ENCODE peak calls at places on chromosomes 11 and 22, in four cellular contexts. U is HCT116, Q is HepG2, X is K562. B is an unnamed sample.
A peak's percentile ranks its signal among the peaks of the same experiment; 100 is the strongest.

GRCh38 chr11:2513441-2513840 is 68.6 kb downstream of the KCNQ1 start:
- DNase-seq in X (no peak), Q (no peak), U (no peak), B (no peak)

GRCh38 chr11:62427630-62428233 is 8.9 kb downstream of the SCGB1A1 start:
- DNase-seq in X (no peak), U (no peak), Q (no peak), B (no peak)

GRCh38 chr22:35591696-35592417 is 25.3 kb downstream of the MB start:
- DNase-seq in Q (no peak), X (no peak), U (no peak), B (no peak)

GRCh38 chr11:13875643-13876042 is 86.9 kb upstream of the SPON1 start:
- DNase-seq in U (no peak), X (no peak), Q (no peak), B (no peak)

GRCh38 chr11:72642815-72643511 is 31.3 kb downstream of the PDE2A start:
- DNase-seq in U (peak; percentile 32), X (peak; percentile 83), Q (no peak), B (peak; percentile 46)

GRCh38 chr11:75868990-75869389 is 54.0 kb downstream of the UVRAG start:
- DNase-seq in Q (no peak), X (no peak), U (no peak), B (no peak)

GRCh38 chr22:49601614-49602321 is 225.9 kb downstream of the BRD1 start:
- DNase-seq in U (no peak), Q (no peak), X (no peak), B (no peak)

GRCh38 chr11:96213500-96213899 is 129.5 kb downstream of the MAML2 start:
- DNase-seq in X (peak; percentile 43), U (no peak), Q (no peak), B (no peak)

GRCh38 chr22:30310881-30311771 is 15.6 kb downstream of the TBC1D10A start:
- DNase-seq in X (no peak), U (no peak), Q (no peak), B (no peak)

GRCh38 chr22:46052331-46052771 is 75.4 kb upstream of the WNT7B start:
- DNase-seq in X (no peak), Q (no peak), U (no peak), B (no peak)

GRCh38 chr22:36201630-36202312 is at the start of gene APOL4:
- DNase-seq in X (peak; percentile 58), U (no peak), Q (no peak), B (no peak)

GRCh38 chr11:72389116-72389515 is 45.2 kb downstream of the CLPB start:
- DNase-seq in X (no peak), U (no peak), Q (no peak), B (no peak)

GRCh38 chr22:19876314-19876940 is 21.8 kb upstream of the GNB1L start:
- DNase-seq in Q (no peak), X (no peak), U (no peak), B (no peak)

GRCh38 chr11:118820412-118821357 is 29.7 kb upstream of the DDX6 start:
- DNase-seq in X (no peak), U (peak; percentile 50), Q (no peak), B (no peak)

GRCh38 chr22:44999231-44999630 is 10.6 kb downstream of the PHF21B start:
- DNase-seq in Q (no peak), X (no peak), U (no peak), B (no peak)

GRCh38 chr22:25172153-25172552 is 27.5 kb upstream of the CRYBB3 start:
- DNase-seq in X (no peak), U (peak; percentile 8), Q (peak; percentile 21), B (no peak)

GRCh38 chr22:23781533-23781932 is 5.2 kb upstream of the SMARCB1 start:
- DNase-seq in Q (no peak), U (no peak), X (peak; percentile 37), B (no peak)

GRCh38 chr11:75532200-75532972 is 6.6 kb upstream of the GDPD5 start:
- DNase-seq in U (peak; percentile 56), X (peak; percentile 69), Q (peak; percentile 70), B (peak; percentile 61)

GRCh38 chr11:3838504-3838903 is 2.3 kb downstream of the RHOG start:
- DNase-seq in Q (no peak), U (no peak), X (no peak), B (no peak)

GRCh38 chr11:102560555-102561011 is 30.0 kb upstream of the MMP7 start:
- DNase-seq in Q (no peak), U (no peak), X (no peak), B (no peak)

GRCh38 chr11:30917859-30918478 is 331.8 kb upstream of the MPPED2 start:
- DNase-seq in X (peak; percentile 35), U (peak; percentile 27), Q (peak; percentile 40), B (peak; percentile 44)

GRCh38 chr11:94793822-94794221 is 25.7 kb downstream of the AMOTL1 start:
- DNase-seq in U (no peak), X (no peak), Q (no peak), B (no peak)

GRCh38 chr22:37209140-37209845 is 3.0 kb downstream of the SSTR3 start:
- DNase-seq in U (no peak), X (no peak), Q (no peak), B (no peak)

GRCh38 chr11:45436118-45436517 is 150.0 kb upstream of the SYT13 start:
- DNase-seq in Q (no peak), U (no peak), X (no peak), B (no peak)

GRCh38 chr11:133818302-133818701 is 27.0 kb downstream of the SPATA19 start:
- DNase-seq in X (no peak), U (no peak), Q (no peak), B (no peak)

GRCh38 chr11:133817449-133817848 is 27.9 kb downstream of the SPATA19 start:
- DNase-seq in X (no peak), Q (no peak), U (no peak), B (no peak)

GRCh38 chr11:133819114-133819513 is 26.2 kb downstream of the SPATA19 start:
- DNase-seq in U (no peak), X (no peak), Q (no peak), B (no peak)

GRCh38 chr11:133821776-133822175 is 23.5 kb downstream of the SPATA19 start:
- DNase-seq in X (peak; percentile 53), U (peak; percentile 27), Q (peak; percentile 48), B (peak; percentile 77)

GRCh38 chr11:133819916-133820315 is 25.4 kb downstream of the SPATA19 start:
- DNase-seq in X (no peak), U (no peak), Q (no peak), B (no peak)
- H3K4me3 ChIP-seq in X (no peak overlapping the region), U (no peak overlapping the region), Q (no peak overlapping the region), B (no peak overlapping the region)

GRCh38 chr22:47218671-47219070 is 456.2 kb downstream of the TBC1D22A start:
- DNase-seq in Q (no peak), X (no peak), U (no peak), B (no peak)

GRCh38 chr22:47220752-47221151 is 458.3 kb downstream of the TBC1D22A start:
- DNase-seq in Q (no peak), U (no peak), X (no peak), B (no peak)

GRCh38 chr22:47221840-47222615 is 459.6 kb downstream of the TBC1D22A start:
- DNase-seq in U (no peak), X (no peak), Q (no peak), B (no peak)

GRCh38 chr22:47215851-47216250 is 453.4 kb downstream of the TBC1D22A start:
- DNase-seq in Q (no peak), U (no peak), X (no peak), B (no peak)

DNA sequence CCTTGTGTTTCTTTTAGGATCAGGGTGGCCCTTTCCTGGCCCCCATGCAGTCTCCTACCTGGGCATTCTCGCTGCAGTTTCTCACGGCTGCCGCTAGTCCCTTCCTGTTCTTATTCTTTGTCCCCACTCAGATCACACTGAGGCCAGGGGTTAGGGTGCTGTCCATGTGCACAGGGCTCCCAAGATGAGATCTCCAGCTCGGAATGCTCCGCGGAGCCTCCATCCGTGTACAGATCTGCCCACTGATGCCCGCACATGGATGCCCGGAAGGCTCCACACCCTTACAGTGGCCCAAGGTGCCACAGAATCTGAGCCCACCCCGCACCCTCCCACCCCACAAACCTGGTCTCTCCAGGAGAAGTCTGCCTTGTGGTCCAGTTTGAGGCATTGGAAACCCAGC is 457.3 kb downstream of the TBC1D22A start:
- DNase-seq in U (no peak), Q (no peak), X (no peak), B (no peak)
- H3K9me3 ChIP-seq in U (no peaks in the 10 kb centered on the region), Q (no peaks in the 10 kb centered on the region), X (no peaks in the 10 kb centered on the region), B (no peaks in the 10 kb centered on the region)

GRCh38 chr11:35073691-35074382 is 65.1 kb upstream of the CD44 start:
- DNase-seq in Q (no peak), X (no peak), U (no peak), B (no peak)

GRCh38 chr11:35076201-35077100 is 62.5 kb upstream of the CD44 start:
- DNase-seq in X (no peak), Q (no peak), U (no peak), B (no peak)

GRCh38 chr11:35079581-35079980 is 59.4 kb upstream of the CD44 start:
- DNase-seq in X (no peak), Q (no peak), U (no peak), B (no peak)

GRCh38 chr11:35082322-35083180 is 56.4 kb upstream of the CD44 start:
- DNase-seq in X (peak; percentile 86), U (peak; percentile 81), Q (no peak), B (peak; percentile 66)

DNA sequence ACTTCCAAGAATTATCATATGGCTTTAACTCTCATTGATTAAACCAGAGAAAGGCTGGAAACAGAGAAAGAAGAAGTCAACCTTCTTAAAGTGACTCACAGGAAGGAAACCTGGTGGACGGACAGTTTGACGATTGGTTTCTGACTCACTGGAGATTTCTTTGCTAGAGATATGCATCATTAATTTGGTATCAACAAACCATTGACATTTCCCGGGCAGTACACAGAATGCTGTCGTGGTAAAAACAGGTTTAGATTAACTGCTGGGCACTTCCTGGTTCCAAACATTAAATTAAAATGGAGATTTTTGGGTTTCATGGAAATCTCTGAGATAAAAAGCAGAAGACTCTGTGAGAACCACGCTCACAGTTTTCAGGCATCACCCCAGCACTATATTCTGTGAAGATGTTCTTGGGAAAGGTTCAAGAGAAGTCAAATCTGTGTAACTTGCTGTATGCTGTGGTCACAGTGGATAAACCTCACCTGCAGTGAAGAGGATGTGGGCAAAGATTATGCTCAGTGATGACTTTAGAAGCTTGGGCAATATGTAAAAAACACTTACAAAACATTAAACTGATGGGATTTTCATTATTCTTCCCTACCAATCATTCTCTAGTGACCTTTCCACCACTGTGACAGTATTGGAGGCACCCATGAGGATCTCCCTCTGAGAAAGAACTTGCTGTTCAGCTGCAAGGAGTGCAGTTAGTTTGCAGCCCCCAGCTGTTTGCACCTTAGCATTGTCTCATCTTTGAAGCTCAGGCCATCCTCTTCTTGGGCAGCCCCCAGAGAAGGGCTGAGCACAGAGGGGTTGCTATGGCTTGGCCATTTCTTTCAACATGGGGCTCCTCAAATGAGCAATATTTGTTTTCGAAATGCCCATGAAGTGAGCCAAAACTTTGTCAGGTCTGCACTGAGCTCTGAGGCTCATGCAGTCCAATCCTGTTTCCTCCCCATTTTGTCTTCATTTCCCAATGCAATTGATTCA is 61.0 kb upstream of the CD44 start:
- DNase-seq in Q (no peak), U (peak; percentile 42), X (no peak), B (no peak)
- TF ChIP-seq ZNF274 in Q (no peak), U (no peak), X (no peak), B (no peak)

DNA sequence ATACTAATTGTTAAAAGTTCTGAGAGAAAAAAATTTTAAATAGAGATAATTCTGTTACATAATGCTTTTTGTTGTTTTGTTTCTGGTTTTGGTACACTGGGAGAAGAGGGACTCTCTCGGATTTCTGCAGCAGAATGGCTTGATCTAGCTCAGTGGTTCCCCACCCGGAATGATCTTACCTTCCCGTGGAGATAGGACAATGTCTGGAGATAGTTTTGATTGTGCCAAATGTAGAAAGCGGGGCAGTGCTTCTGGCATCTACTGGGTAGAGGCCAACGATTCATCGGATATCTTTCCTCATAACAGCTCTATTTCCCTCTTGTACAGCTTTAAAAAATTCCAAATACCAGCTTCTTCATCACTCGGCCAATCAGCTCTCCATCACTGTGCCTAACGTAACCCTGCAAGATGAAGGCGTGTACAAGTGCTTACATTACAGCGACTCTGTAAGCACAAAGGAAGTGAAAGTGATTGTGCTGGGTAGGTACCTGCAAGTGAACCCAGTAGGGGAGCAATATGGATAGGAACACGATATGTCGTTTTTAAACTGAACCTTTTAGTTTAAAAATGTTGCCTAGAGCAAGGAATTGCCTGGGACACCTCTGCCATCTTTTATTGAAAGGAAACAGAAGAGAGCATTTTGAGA is 13.2 kb downstream of the CRTAM start:
- DNase-seq in Q (no peak), X (no peak), U (no peak), B (no peak)
- H3K4me3 ChIP-seq in Q (no peak overlapping the region), X (no peak overlapping the region), U (no peak overlapping the region), B (no peak overlapping the region)

B was measured in NT2/D1.